ENCODE peak calls at places on chromosomes 12 and 14, in seven cellular contexts. D is CD8-positive, alpha-beta memory T cell; L is left ventricle myocardium superior; S is prostate gland; X is naive thymus-derived CD8-positive, alpha-beta T cell; N is DND-41; G is stimulated activated CD4-positive, alpha-beta T cell treated with anti-CD3 and anti-CD28 coated beads, TNF-alpha, amount 100 ng/mL, for 1 hour. M is an unnamed sample.

GRCh38 chr12:1502856-1503255 is 91.5 kb downstream of the FBXL14 start:
- DNase-seq in S (no peak), L (no peak), D (no peak), N (no peak), G (no peak), X (no peak), M (no peak)

GRCh38 chr12:130818381-130819247 is 20.4 kb downstream of the STX2 start:
- DNase-seq in G (peak), N (peak), D (peak), L (peak), X (peak), S (peak), M (peak)

GRCh38 chr12:1355396-1355795 is 239.0 kb downstream of the FBXL14 start:
- DNase-seq in D (no peak), X (no peak), N (no peak), L (no peak), S (no peak), G (no peak), M (no peak)

GRCh38 chr12:75923964-75924666 is 107.5 kb downstream of the PHLDA1 start:
- DNase-seq in L (no peak), N (no peak), S (no peak), X (no peak), D (no peak), G (no peak), M (no peak)

GRCh38 chr12:27511031-27511722 is 12.8 kb upstream of the PPFIBP1 start:
- DNase-seq in G (no peak), X (no peak), L (no peak), N (no peak), S (no peak), D (no peak), M (no peak)

GRCh38 chr14:21405097-21405496 is 21.3 kb upstream of the SUPT16H start:
- DNase-seq in S (no peak), L (no peak), G (no peak), X (no peak), D (no peak), N (no peak), M (no peak)

GRCh38 chr12:109797905-109798669 is 35.1 kb downstream of the TRPV4 start:
- DNase-seq in D (no peak), S (no peak), X (no peak), L (no peak), G (no peak), N (peak), M (no peak)

GRCh38 chr12:124008629-124009028 is 35.6 kb downstream of the ZNF664 start:
- DNase-seq in S (no peak), D (no peak), N (no peak), G (no peak), L (no peak), X (no peak), M (no peak)

GRCh38 chr14:57071639-57072038 is 197.1 kb downstream of the EXOC5 start:
- DNase-seq in X (no peak), D (no peak), L (no peak), S (no peak), N (no peak), G (no peak), M (no peak)

GRCh38 chr14:52069617-52070431 is 965 bp upstream of the NID2 start:
- DNase-seq in G (no peak), L (no peak), N (no peak), X (no peak), D (no peak), S (no peak), M (no peak)

GRCh38 chr12:52041695-52042123 is 9.5 kb upstream of the NR4A1 start:
- DNase-seq in S (no peak), L (peak), N (peak), X (peak), D (peak), G (no peak), M (no peak)

GRCh38 chr12:98808243-98808895 is 163.3 kb downstream of the APAF1 start:
- DNase-seq in N (no peak), G (no peak), L (no peak), X (no peak), D (no peak), S (no peak), M (no peak)

GRCh38 chr14:99647407-99647806 is 2.5 kb downstream of the HHIPL1 start:
- DNase-seq in D (no peak), X (no peak), N (no peak), S (no peak), G (no peak), L (no peak), M (peak)

GRCh38 chr12:132176920-132177551 is 32.8 kb downstream of the NOC4L start:
- DNase-seq in N (no peak), G (no peak), L (no peak), X (no peak), S (no peak), D (no peak), M (no peak)

GRCh38 chr12:67999244-67999643 is 10.0 kb downstream of the IFNG-AS1 start:
- DNase-seq in D (no peak), S (no peak), G (no peak), N (no peak), L (no peak), X (no peak), M (no peak)

GRCh38 chr12:93029091-93029490 is 100.0 kb upstream of the EEA1 start:
- DNase-seq in L (peak), N (no peak), G (no peak), X (no peak), D (no peak), S (no peak), M (no peak)

GRCh38 chr14:106619618-106620017 is 1093.2 kb downstream of the TMEM121 start:
- DNase-seq in X (no peak), N (no peak), D (no peak), G (no peak), S (no peak), L (no peak), M (no peak)

GRCh38 chr12:113461666-113462065 is 10.0 kb downstream of the LHX5 start:
- DNase-seq in N (peak), D (no peak), L (no peak), G (no peak), S (no peak), X (no peak), M (peak)

GRCh38 chr12:3132636-3133409 is 55.6 kb downstream of the TSPAN9 start:
- DNase-seq in G (no peak), X (no peak), L (peak), D (no peak), N (no peak), S (no peak), M (peak)

GRCh38 chr12:106898001-106898966 is 57.4 kb upstream of the TMEM263 start:
- DNase-seq in G (no peak), L (no peak), X (no peak), N (no peak), S (no peak), D (no peak), M (no peak)

GRCh38 chr12:110266980-110267620 is 13.9 kb upstream of the ATP2A2 start:
- DNase-seq in G (no peak), L (no peak), X (no peak), D (no peak), S (no peak), N (no peak), M (peak)

GRCh38 chr14:54562334-54562733 is 4.6 kb upstream of the SAMD4A start:
- DNase-seq in G (no peak), S (no peak), X (no peak), L (no peak), N (no peak), D (no peak), M (peak)

GRCh38 chr12:3336606-3337311 is 154.2 kb upstream of the PRMT8 start:
- DNase-seq in G (no peak), X (no peak), D (no peak), L (no peak), N (no peak), S (no peak), M (peak)

GRCh38 chr12:51216652-51217051 is 1.2 kb downstream of the POU6F1 start:
- DNase-seq in D (no peak), X (no peak), L (no peak), N (no peak), S (no peak), G (no peak), M (no peak)

GRCh38 chr14:87492556-87492955 is 500.4 kb downstream of the GALC start:
- DNase-seq in S (no peak), X (no peak), D (no peak), G (no peak), N (no peak), L (no peak), M (no peak)

GRCh38 chr12:2412305-2412643 is 359.5 kb downstream of the CACNA1C start:
- DNase-seq in N (no peak), D (no peak), G (no peak), X (no peak), S (no peak), L (no peak), M (no peak)

GRCh38 chr12:127579446-127579845 is 687.5 kb upstream of the TMEM132C start:
- DNase-seq in S (no peak), G (no peak), X (no peak), L (no peak), D (no peak), N (no peak), M (no peak)

GRCh38 chr12:12723681-12724420 is 6.7 kb downstream of the CDKN1B start:
- DNase-seq in L (peak), X (peak), G (peak), N (peak), S (no peak), D (peak), M (peak)

GRCh38 chr12:85390281-85390680 is 110.3 kb downstream of the ALX1 start:
- DNase-seq in N (no peak), S (no peak), X (no peak), D (no peak), G (no peak), L (no peak), M (no peak)

GRCh38 chr14:76938092-76938500 is 90.4 kb downstream of the IRF2BPL start:
- DNase-seq in D (no peak), L (no peak), S (no peak), X (no peak), G (no peak), N (no peak), M (no peak)

GRCh38 chr12:113371808-113372207 is 13.4 kb downstream of the PLBD2 start:
- DNase-seq in G (no peak), L (no peak), X (no peak), S (no peak), N (no peak), D (no peak), M (no peak)

GRCh38 chr12:130710001-130710732 is 5.9 kb downstream of the RIMBP2 start:
- DNase-seq in X (no peak), N (no peak), G (no peak), D (no peak), S (no peak), L (no peak), M (no peak)

GRCh38 chr12:107200394-107200793 is 107.0 kb upstream of the CRY1 start:
- DNase-seq in S (no peak), G (no peak), D (no peak), L (no peak), N (no peak), X (no peak), M (peak)

GRCh38 chr12:15698377-15698867 is 90.8 kb downstream of the EPS8 start:
- DNase-seq in D (no peak), S (no peak), N (no peak), L (no peak), X (no peak), G (no peak), M (no peak)

GRCh38 chr12:82688035-82688501 is 1.4 kb downstream of the TMTC2 start:
- DNase-seq in L (no peak), N (no peak), S (no peak), X (no peak), G (no peak), D (peak), M (peak)

GRCh38 chr14:92651106-92651792 is 97.2 kb downstream of the LGMN start:
- DNase-seq in G (peak), L (no peak), N (peak), S (no peak), X (peak), D (peak), M (no peak)

GRCh38 chr14:93008381-93008780 is 85.4 kb downstream of the CHGA start:
- DNase-seq in S (no peak), X (no peak), L (peak), G (no peak), D (no peak), N (no peak), M (peak)

GRCh38 chr12:44287545-44287944 is 451.7 kb downstream of the TMEM117 start:
- DNase-seq in D (no peak), G (no peak), S (no peak), L (no peak), N (no peak), X (no peak), M (no peak)